ENCODE peak calls at places on chromosomes 5 and 9, in seven cellular contexts. One of them, this sample, is unnamed.

GRCh38 chr5:116546743-116547124 is 27.9 kb downstream of the SEMA6A start:
- DNase-seq in iPS DF 6.9: no peak
- DNase-seq in CD4-positive, CD25-positive, alpha-beta regulatory T cell: no peak
- DNase-seq in effector memory CD4-positive, alpha-beta T cell: no peak
- DNase-seq in neural progenitor cell: no peak
- DNase-seq in ovary: no peak
- DNase-seq in CD8-positive, alpha-beta T cell: no peak
- DNase-seq in this sample: no peak

GRCh38 chr9:133706651-133707050 is 31.5 kb downstream of the SARDH start:
- DNase-seq in iPS DF 6.9: no peak
- DNase-seq in CD4-positive, CD25-positive, alpha-beta regulatory T cell: no peak
- DNase-seq in effector memory CD4-positive, alpha-beta T cell: no peak
- DNase-seq in neural progenitor cell: no peak
- DNase-seq in ovary: peak; percentile 23
- DNase-seq in CD8-positive, alpha-beta T cell: no peak
- DNase-seq in this sample: no peak

GRCh38 chr5:109936996-109937395 is 247.3 kb downstream of the MAN2A1 start:
- DNase-seq in iPS DF 6.9: no peak
- DNase-seq in CD4-positive, CD25-positive, alpha-beta regulatory T cell: no peak
- DNase-seq in effector memory CD4-positive, alpha-beta T cell: no peak
- DNase-seq in neural progenitor cell: no peak
- DNase-seq in ovary: no peak
- DNase-seq in CD8-positive, alpha-beta T cell: no peak
- DNase-seq in this sample: no peak

GRCh38 chr9:16825971-16826370 is 44.5 kb downstream of the BNC2 start:
- DNase-seq in iPS DF 6.9: no peak
- DNase-seq in CD4-positive, CD25-positive, alpha-beta regulatory T cell: no peak
- DNase-seq in effector memory CD4-positive, alpha-beta T cell: no peak
- DNase-seq in neural progenitor cell: peak; percentile 82
- DNase-seq in ovary: no peak
- DNase-seq in CD8-positive, alpha-beta T cell: no peak
- DNase-seq in this sample: no peak

GRCh38 chr5:55636177-55636576 is 75.9 kb downstream of the SLC38A9 start:
- DNase-seq in iPS DF 6.9: no peak
- DNase-seq in CD4-positive, CD25-positive, alpha-beta regulatory T cell: no peak
- DNase-seq in effector memory CD4-positive, alpha-beta T cell: no peak
- DNase-seq in neural progenitor cell: no peak
- DNase-seq in ovary: no peak
- DNase-seq in CD8-positive, alpha-beta T cell: no peak
- DNase-seq in this sample: no peak

GRCh38 chr5:24606974-24607373 is 37.8 kb downstream of the CDH10 start:
- DNase-seq in iPS DF 6.9: no peak
- DNase-seq in CD4-positive, CD25-positive, alpha-beta regulatory T cell: no peak
- DNase-seq in effector memory CD4-positive, alpha-beta T cell: no peak
- DNase-seq in neural progenitor cell: no peak
- DNase-seq in ovary: no peak
- DNase-seq in CD8-positive, alpha-beta T cell: no peak
- DNase-seq in this sample: no peak

GRCh38 chr5:100595152-100595811 is 60.1 kb downstream of the FAM174A start:
- DNase-seq in iPS DF 6.9: no peak
- DNase-seq in CD4-positive, CD25-positive, alpha-beta regulatory T cell: no peak
- DNase-seq in effector memory CD4-positive, alpha-beta T cell: no peak
- DNase-seq in neural progenitor cell: no peak
- DNase-seq in ovary: no peak
- DNase-seq in CD8-positive, alpha-beta T cell: no peak
- DNase-seq in this sample: no peak

GRCh38 chr5:8522635-8523034 is 653.7 kb downstream of the MTRR start:
- DNase-seq in iPS DF 6.9: no peak
- DNase-seq in CD4-positive, CD25-positive, alpha-beta regulatory T cell: no peak
- DNase-seq in effector memory CD4-positive, alpha-beta T cell: no peak
- DNase-seq in neural progenitor cell: no peak
- DNase-seq in ovary: no peak
- DNase-seq in CD8-positive, alpha-beta T cell: no peak
- DNase-seq in this sample: no peak

GRCh38 chr9:121532881-121533280 is 33.2 kb upstream of the GGTA1 start:
- DNase-seq in iPS DF 6.9: no peak
- DNase-seq in CD4-positive, CD25-positive, alpha-beta regulatory T cell: no peak
- DNase-seq in effector memory CD4-positive, alpha-beta T cell: no peak
- DNase-seq in neural progenitor cell: no peak
- DNase-seq in ovary: no peak
- DNase-seq in CD8-positive, alpha-beta T cell: no peak
- DNase-seq in this sample: no peak

GRCh38 chr5:32585122-32585445 is 273 bp upstream of the SUB1 start:
- DNase-seq in iPS DF 6.9: no peak
- DNase-seq in CD4-positive, CD25-positive, alpha-beta regulatory T cell: no peak
- DNase-seq in effector memory CD4-positive, alpha-beta T cell: no peak
- DNase-seq in neural progenitor cell: no peak
- DNase-seq in ovary: no peak
- DNase-seq in CD8-positive, alpha-beta T cell: no peak
- DNase-seq in this sample: no peak

GRCh38 chr5:32586251-32586642 is 890 bp downstream of the SUB1 start:
- DNase-seq in iPS DF 6.9: no peak
- DNase-seq in CD4-positive, CD25-positive, alpha-beta regulatory T cell: no peak
- DNase-seq in effector memory CD4-positive, alpha-beta T cell: no peak
- DNase-seq in neural progenitor cell: no peak
- DNase-seq in ovary: no peak
- DNase-seq in CD8-positive, alpha-beta T cell: no peak
- DNase-seq in this sample: no peak

GRCh38 chr5:32585446-32586250 is at the start of gene SUB1:
- DNase-seq in iPS DF 6.9: peak; percentile 87
- DNase-seq in CD4-positive, CD25-positive, alpha-beta regulatory T cell: peak; percentile 96
- DNase-seq in effector memory CD4-positive, alpha-beta T cell: peak; percentile 93
- DNase-seq in neural progenitor cell: peak; percentile 97
- DNase-seq in ovary: peak; percentile 94
- DNase-seq in CD8-positive, alpha-beta T cell: peak; percentile 95
- DNase-seq in this sample: peak; percentile 93

GRCh38 chr5:32583582-32584232 is 1.6 kb upstream of the SUB1 start:
- DNase-seq in iPS DF 6.9: no peak
- DNase-seq in CD4-positive, CD25-positive, alpha-beta regulatory T cell: peak; percentile 70
- DNase-seq in effector memory CD4-positive, alpha-beta T cell: peak; percentile 17
- DNase-seq in neural progenitor cell: no peak
- DNase-seq in ovary: no peak
- DNase-seq in CD8-positive, alpha-beta T cell: no peak
- DNase-seq in this sample: peak; percentile 50

GRCh38 chr5:32584651-32585050 is 706 bp upstream of the SUB1 start:
- DNase-seq in iPS DF 6.9: no peak
- DNase-seq in CD4-positive, CD25-positive, alpha-beta regulatory T cell: no peak
- DNase-seq in effector memory CD4-positive, alpha-beta T cell: no peak
- DNase-seq in neural progenitor cell: no peak
- DNase-seq in ovary: no peak
- DNase-seq in CD8-positive, alpha-beta T cell: no peak
- DNase-seq in this sample: no peak
- H3K4me3 ChIP-seq in iPS DF 6.9: no peak overlapping the region
- H3K4me3 ChIP-seq in CD4-positive, CD25-positive, alpha-beta regulatory T cell: peak overlapping the region; percentile 80
- H3K4me3 ChIP-seq in effector memory CD4-positive, alpha-beta T cell: peak overlapping the region; percentile 100
- H3K4me3 ChIP-seq in neural progenitor cell: peak overlapping the region; percentile 85
- H3K4me3 ChIP-seq in ovary: no peak overlapping the region
- H3K4me3 ChIP-seq in CD8-positive, alpha-beta T cell: no peak overlapping the region
- H3K4me3 ChIP-seq in this sample: peak overlapping the region; percentile 89

DNA sequence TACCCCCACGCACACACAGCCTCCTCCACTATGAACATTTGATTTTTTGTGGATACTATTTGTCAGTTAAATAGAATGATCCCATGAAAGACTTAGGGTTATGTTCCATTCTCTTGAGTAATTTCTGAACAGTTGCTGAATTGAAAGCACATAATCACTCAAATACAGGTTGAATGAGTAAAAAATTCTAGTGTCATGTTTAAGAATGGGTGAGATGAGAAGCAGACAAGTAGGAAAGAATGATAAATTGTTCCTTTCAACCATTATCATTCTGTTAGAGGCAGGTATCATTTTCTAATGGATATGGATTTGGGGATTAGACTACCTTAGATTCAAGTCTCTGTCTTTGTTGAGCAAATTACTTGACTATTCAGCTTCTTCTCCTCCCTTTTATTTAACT is 19.3 kb downstream of the RAD50 start:
- DNase-seq in iPS DF 6.9: no peak
- DNase-seq in CD4-positive, CD25-positive, alpha-beta regulatory T cell: no peak
- DNase-seq in effector memory CD4-positive, alpha-beta T cell: no peak
- DNase-seq in neural progenitor cell: no peak
- DNase-seq in ovary: no peak
- DNase-seq in CD8-positive, alpha-beta T cell: no peak
- DNase-seq in this sample: no peak
- H3K36me3 ChIP-seq in iPS DF 6.9: peaks cover 3% of the 10 kb centered on the region
- H3K36me3 ChIP-seq in CD4-positive, CD25-positive, alpha-beta regulatory T cell: peaks cover 53% of the 10 kb centered on the region
- H3K36me3 ChIP-seq in effector memory CD4-positive, alpha-beta T cell: peaks cover 19% of the 10 kb centered on the region
- H3K36me3 ChIP-seq in neural progenitor cell: peaks cover 21% of the 10 kb centered on the region
- H3K36me3 ChIP-seq in ovary: no peaks in the 10 kb centered on the region
- H3K36me3 ChIP-seq in CD8-positive, alpha-beta T cell: peaks cover 19% of the 10 kb centered on the region
- H3K36me3 ChIP-seq in this sample: peaks cover 22% of the 10 kb centered on the region

DNA sequence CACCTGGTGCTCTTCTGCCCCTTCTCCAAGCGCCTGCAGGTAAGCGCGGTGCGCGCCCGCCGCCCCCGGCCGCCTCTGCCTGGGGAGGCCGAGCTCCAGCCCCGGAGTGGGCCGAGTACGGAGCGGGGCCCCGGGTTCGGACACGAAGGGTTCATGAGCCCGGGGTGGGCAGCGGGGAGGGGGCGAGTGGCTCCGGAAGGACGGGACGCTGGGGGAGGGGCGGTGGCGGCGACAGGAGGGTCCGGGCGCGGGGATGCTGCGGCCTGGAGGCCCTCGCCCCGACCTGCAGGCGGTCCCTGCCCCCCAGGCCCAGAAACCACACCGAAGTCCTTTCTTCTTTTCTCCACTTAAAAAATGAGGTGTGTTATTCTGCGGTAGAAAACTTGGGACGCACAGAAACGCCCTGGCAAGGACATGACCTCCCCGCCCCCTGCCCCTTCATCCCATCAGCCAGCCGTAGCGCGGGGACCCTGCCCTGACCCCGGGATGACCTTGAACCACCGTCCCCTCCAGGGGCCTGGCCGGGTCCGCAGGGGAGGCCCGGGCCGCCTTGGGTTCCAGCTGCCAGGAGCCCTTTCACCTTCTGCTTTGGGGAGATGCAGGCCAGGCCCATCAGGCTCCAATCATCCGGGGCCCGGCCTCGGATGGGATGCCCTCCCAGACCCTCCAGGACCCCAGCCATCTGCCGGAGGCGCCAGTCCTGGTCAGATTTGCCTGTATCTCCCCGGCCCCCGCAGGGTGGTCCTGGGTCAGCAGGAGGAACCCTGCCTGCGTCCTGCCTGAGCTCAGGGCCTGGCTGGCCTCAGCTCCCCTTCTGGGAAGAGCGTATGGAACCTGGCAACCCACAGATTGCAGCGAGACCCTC is 550 bp downstream of the DIPK1B start:
- DNase-seq in iPS DF 6.9: no peak
- DNase-seq in CD4-positive, CD25-positive, alpha-beta regulatory T cell: no peak
- DNase-seq in effector memory CD4-positive, alpha-beta T cell: no peak
- DNase-seq in neural progenitor cell: peak; percentile 59
- DNase-seq in ovary: no peak
- DNase-seq in CD8-positive, alpha-beta T cell: no peak
- DNase-seq in this sample: no peak
- H3K4me3 ChIP-seq in iPS DF 6.9: peak overlapping the region; percentile 93
- H3K4me3 ChIP-seq in CD4-positive, CD25-positive, alpha-beta regulatory T cell: no peak overlapping the region
- H3K4me3 ChIP-seq in effector memory CD4-positive, alpha-beta T cell: no peak overlapping the region
- H3K4me3 ChIP-seq in neural progenitor cell: peak overlapping the region; percentile 99
- H3K4me3 ChIP-seq in ovary: peak overlapping the region; percentile 51
- H3K4me3 ChIP-seq in CD8-positive, alpha-beta T cell: no peak overlapping the region
- H3K4me3 ChIP-seq in this sample: no peak overlapping the region

DNA sequence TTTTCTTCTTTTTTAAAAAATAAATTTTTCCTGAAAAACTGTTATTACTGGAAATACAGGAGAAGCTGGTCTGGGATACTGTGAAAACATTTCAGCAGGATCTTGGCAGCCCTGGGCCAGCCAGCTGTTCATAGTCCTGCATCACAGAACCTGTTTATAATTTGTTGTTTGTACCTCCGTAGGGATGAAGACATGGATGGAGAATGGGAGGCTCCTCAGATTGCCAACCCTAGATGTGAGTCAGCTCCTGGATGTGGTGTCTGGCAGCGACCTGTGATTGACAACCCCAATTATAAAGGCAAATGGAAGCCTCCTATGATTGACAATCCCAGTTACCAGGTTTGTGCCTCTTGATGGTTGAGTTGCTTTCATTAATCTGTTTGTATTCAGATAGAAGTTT is 12.4 kb upstream of the MAML1 start:
- DNase-seq in iPS DF 6.9: no peak
- DNase-seq in CD4-positive, CD25-positive, alpha-beta regulatory T cell: no peak
- DNase-seq in effector memory CD4-positive, alpha-beta T cell: no peak
- DNase-seq in neural progenitor cell: no peak
- DNase-seq in ovary: no peak
- DNase-seq in CD8-positive, alpha-beta T cell: no peak
- DNase-seq in this sample: no peak
- H3K36me3 ChIP-seq in iPS DF 6.9: peaks cover 56% of the 10 kb centered on the region
- H3K36me3 ChIP-seq in CD4-positive, CD25-positive, alpha-beta regulatory T cell: peaks cover 87% of the 10 kb centered on the region
- H3K36me3 ChIP-seq in effector memory CD4-positive, alpha-beta T cell: peaks cover 85% of the 10 kb centered on the region
- H3K36me3 ChIP-seq in neural progenitor cell: peaks cover 54% of the 10 kb centered on the region
- H3K36me3 ChIP-seq in ovary: no peaks in the 10 kb centered on the region
- H3K36me3 ChIP-seq in CD8-positive, alpha-beta T cell: peaks cover 64% of the 10 kb centered on the region
- H3K36me3 ChIP-seq in this sample: peaks cover 62% of the 10 kb centered on the region

GRCh38 chr5:10759111-10759510 is 1.9 kb downstream of the DAP start:
- DNase-seq in iPS DF 6.9: no peak
- DNase-seq in CD4-positive, CD25-positive, alpha-beta regulatory T cell: no peak
- DNase-seq in effector memory CD4-positive, alpha-beta T cell: no peak
- DNase-seq in neural progenitor cell: no peak
- DNase-seq in ovary: no peak
- DNase-seq in CD8-positive, alpha-beta T cell: no peak
- DNase-seq in this sample: no peak
- H3K4me3 ChIP-seq in iPS DF 6.9: no peak overlapping the region
- H3K4me3 ChIP-seq in CD4-positive, CD25-positive, alpha-beta regulatory T cell: no peak overlapping the region
- H3K4me3 ChIP-seq in effector memory CD4-positive, alpha-beta T cell: no peak overlapping the region
- H3K4me3 ChIP-seq in neural progenitor cell: no peak overlapping the region
- H3K4me3 ChIP-seq in ovary: no peak overlapping the region
- H3K4me3 ChIP-seq in CD8-positive, alpha-beta T cell: no peak overlapping the region
- H3K4me3 ChIP-seq in this sample: no peak overlapping the region

This sample was measured in CD4-positive, alpha-beta memory T cell.